ENCODE peak calls at places on chromosome 20, in five cellular contexts. One of them, this sample, is unnamed.

GRCh38 chr20:44730441-44730840 is 15.2 kb upstream of the KCNK15 start:
- DNase-seq in left ventricle myocardium inferior: peak; percentile 0
- DNase-seq in foreskin fibroblast: peak; percentile 95
- DNase-seq in skeletal muscle cell: peak; percentile 67
- DNase-seq in right cardiac atrium: no peak
- DNase-seq in this sample: no peak

GRCh38 chr20:19652591-19653026 is 105.4 kb upstream of the RIN2 start:
- DNase-seq in left ventricle myocardium inferior: no peak
- DNase-seq in foreskin fibroblast: no peak
- DNase-seq in skeletal muscle cell: no peak
- DNase-seq in right cardiac atrium: no peak
- DNase-seq in this sample: no peak

GRCh38 chr20:19789009-19789408 is 31.0 kb downstream of the RIN2 start:
- DNase-seq in left ventricle myocardium inferior: no peak
- DNase-seq in foreskin fibroblast: no peak
- DNase-seq in skeletal muscle cell: no peak
- DNase-seq in right cardiac atrium: no peak
- DNase-seq in this sample: no peak

GRCh38 chr20:34629342-34629741 is 47.5 kb downstream of the PIGU start:
- DNase-seq in left ventricle myocardium inferior: peak; percentile 49
- DNase-seq in foreskin fibroblast: peak; percentile 27
- DNase-seq in skeletal muscle cell: no peak
- DNase-seq in right cardiac atrium: no peak
- DNase-seq in this sample: no peak

GRCh38 chr20:31801511-31801910 is 17.6 kb upstream of the MYLK2 start:
- DNase-seq in left ventricle myocardium inferior: no peak
- DNase-seq in foreskin fibroblast: no peak
- DNase-seq in skeletal muscle cell: no peak
- DNase-seq in right cardiac atrium: no peak
- DNase-seq in this sample: no peak

GRCh38 chr20:18984238-18985200 is 170.9 kb downstream of the SCP2D1 start:
- DNase-seq in left ventricle myocardium inferior: no peak
- DNase-seq in foreskin fibroblast: no peak
- DNase-seq in skeletal muscle cell: no peak
- DNase-seq in right cardiac atrium: peak; percentile 39
- DNase-seq in this sample: no peak

GRCh38 chr20:47479093-47479492 is 22.6 kb upstream of the NCOA3 start:
- DNase-seq in left ventricle myocardium inferior: no peak
- DNase-seq in foreskin fibroblast: no peak
- DNase-seq in skeletal muscle cell: no peak
- DNase-seq in right cardiac atrium: no peak
- DNase-seq in this sample: no peak

GRCh38 chr20:12252793-12253192 is 335.1 kb downstream of the BTBD3 start:
- DNase-seq in left ventricle myocardium inferior: no peak
- DNase-seq in foreskin fibroblast: no peak
- DNase-seq in skeletal muscle cell: no peak
- DNase-seq in right cardiac atrium: no peak
- DNase-seq in this sample: no peak

GRCh38 chr20:22807646-22808045 is 223.3 kb upstream of the FOXA2 start:
- DNase-seq in left ventricle myocardium inferior: no peak
- DNase-seq in foreskin fibroblast: no peak
- DNase-seq in skeletal muscle cell: no peak
- DNase-seq in right cardiac atrium: peak; percentile 17
- DNase-seq in this sample: no peak

GRCh38 chr20:59923514-59923913 is 9.9 kb downstream of the SYCP2 start:
- DNase-seq in left ventricle myocardium inferior: no peak
- DNase-seq in foreskin fibroblast: no peak
- DNase-seq in skeletal muscle cell: no peak
- DNase-seq in right cardiac atrium: no peak
- DNase-seq in this sample: no peak

GRCh38 chr20:64151634-64152530 is 12.4 kb upstream of the MYT1 start:
- DNase-seq in left ventricle myocardium inferior: no peak
- DNase-seq in foreskin fibroblast: no peak
- DNase-seq in skeletal muscle cell: no peak
- DNase-seq in right cardiac atrium: no peak
- DNase-seq in this sample: no peak

GRCh38 chr20:4297141-4297826 is 281.9 kb upstream of the RNF24 start:
- DNase-seq in left ventricle myocardium inferior: peak; percentile 17
- DNase-seq in foreskin fibroblast: peak; percentile 45
- DNase-seq in skeletal muscle cell: no peak
- DNase-seq in right cardiac atrium: peak; percentile 25
- DNase-seq in this sample: no peak

GRCh38 chr20:44733341-44734069 is 12.2 kb upstream of the KCNK15 start:
- DNase-seq in left ventricle myocardium inferior: peak; percentile 60
- DNase-seq in foreskin fibroblast: peak; percentile 72
- DNase-seq in skeletal muscle cell: no peak
- DNase-seq in right cardiac atrium: peak; percentile 72
- DNase-seq in this sample: no peak

GRCh38 chr20:20413801-20414200 is 45.9 kb downstream of the INSM1 start:
- DNase-seq in left ventricle myocardium inferior: no peak
- DNase-seq in foreskin fibroblast: no peak
- DNase-seq in skeletal muscle cell: no peak
- DNase-seq in right cardiac atrium: no peak
- DNase-seq in this sample: no peak

GRCh38 chr20:46931699-46932098 is 37.1 kb downstream of the EYA2 start:
- DNase-seq in left ventricle myocardium inferior: no peak
- DNase-seq in foreskin fibroblast: peak; percentile 36
- DNase-seq in skeletal muscle cell: no peak
- DNase-seq in right cardiac atrium: peak; percentile 20
- DNase-seq in this sample: no peak

GRCh38 chr20:3177746-3178477 is 4.6 kb upstream of the LZTS3 start:
- DNase-seq in left ventricle myocardium inferior: no peak
- DNase-seq in foreskin fibroblast: no peak
- DNase-seq in skeletal muscle cell: no peak
- DNase-seq in right cardiac atrium: no peak
- DNase-seq in this sample: no peak

GRCh38 chr20:13220857-13221297 is at the start of gene ISM1:
- DNase-seq in left ventricle myocardium inferior: no peak
- DNase-seq in foreskin fibroblast: no peak
- DNase-seq in skeletal muscle cell: no peak
- DNase-seq in right cardiac atrium: peak; percentile 20
- DNase-seq in this sample: no peak

GRCh38 chr20:64279826-64280459 is 24.4 kb downstream of the PCMTD2 start:
- DNase-seq in left ventricle myocardium inferior: no peak
- DNase-seq in foreskin fibroblast: no peak
- DNase-seq in skeletal muscle cell: no peak
- DNase-seq in right cardiac atrium: no peak
- DNase-seq in this sample: no peak

GRCh38 chr20:1669304-1669703 is 11.7 kb upstream of the SIRPG start:
- DNase-seq in left ventricle myocardium inferior: peak; percentile 54
- DNase-seq in foreskin fibroblast: no peak
- DNase-seq in skeletal muscle cell: no peak
- DNase-seq in right cardiac atrium: no peak
- DNase-seq in this sample: no peak

GRCh38 chr20:37528442-37529213 is 952 bp upstream of the BLCAP start:
- DNase-seq in left ventricle myocardium inferior: no peak
- DNase-seq in foreskin fibroblast: no peak
- DNase-seq in skeletal muscle cell: no peak
- DNase-seq in right cardiac atrium: no peak
- DNase-seq in this sample: no peak

GRCh38 chr20:48064929-48065328 is 279.6 kb upstream of the SULF2 start:
- DNase-seq in left ventricle myocardium inferior: no peak
- DNase-seq in foreskin fibroblast: peak; percentile 35
- DNase-seq in skeletal muscle cell: peak; percentile 26
- DNase-seq in right cardiac atrium: no peak
- DNase-seq in this sample: no peak

GRCh38 chr20:52799130-52799529 is 173.0 kb upstream of the TSHZ2 start:
- DNase-seq in left ventricle myocardium inferior: no peak
- DNase-seq in foreskin fibroblast: no peak
- DNase-seq in skeletal muscle cell: no peak
- DNase-seq in right cardiac atrium: no peak
- DNase-seq in this sample: no peak

GRCh38 chr20:46108435-46108841 is 9.7 kb upstream of the CD40 start:
- DNase-seq in left ventricle myocardium inferior: no peak
- DNase-seq in foreskin fibroblast: no peak
- DNase-seq in skeletal muscle cell: no peak
- DNase-seq in right cardiac atrium: no peak
- DNase-seq in this sample: no peak

GRCh38 chr20:59583428-59584277 is 20.7 kb upstream of the PHACTR3 start:
- DNase-seq in left ventricle myocardium inferior: peak; percentile 74
- DNase-seq in foreskin fibroblast: no peak
- DNase-seq in skeletal muscle cell: no peak
- DNase-seq in right cardiac atrium: peak; percentile 84
- DNase-seq in this sample: no peak

GRCh38 chr20:650954-651353 is 2.0 kb downstream of the SRXN1 start:
- DNase-seq in left ventricle myocardium inferior: no peak
- DNase-seq in foreskin fibroblast: no peak
- DNase-seq in skeletal muscle cell: no peak
- DNase-seq in right cardiac atrium: no peak
- DNase-seq in this sample: no peak

GRCh38 chr20:44502968-44503367 is 18.9 kb downstream of the SERINC3 start:
- DNase-seq in left ventricle myocardium inferior: no peak
- DNase-seq in foreskin fibroblast: no peak
- DNase-seq in skeletal muscle cell: no peak
- DNase-seq in right cardiac atrium: no peak
- DNase-seq in this sample: no peak

GRCh38 chr20:12028771-12029170 is 111.1 kb downstream of the BTBD3 start:
- DNase-seq in left ventricle myocardium inferior: no peak
- DNase-seq in foreskin fibroblast: no peak
- DNase-seq in skeletal muscle cell: no peak
- DNase-seq in right cardiac atrium: no peak
- DNase-seq in this sample: no peak

GRCh38 chr20:47428851-47429336 is 72.4 kb upstream of the ZMYND8 start:
- DNase-seq in left ventricle myocardium inferior: no peak
- DNase-seq in foreskin fibroblast: no peak
- DNase-seq in skeletal muscle cell: no peak
- DNase-seq in right cardiac atrium: no peak
- DNase-seq in this sample: no peak

GRCh38 chr20:46206025-46206424 is 87.9 kb downstream of the CD40 start:
- DNase-seq in left ventricle myocardium inferior: peak; percentile 36
- DNase-seq in foreskin fibroblast: peak; percentile 37
- DNase-seq in skeletal muscle cell: no peak
- DNase-seq in right cardiac atrium: peak; percentile 45
- DNase-seq in this sample: no peak

GRCh38 chr20:25372584-25373336 is 17.9 kb downstream of the ABHD12 start:
- DNase-seq in left ventricle myocardium inferior: no peak
- DNase-seq in foreskin fibroblast: peak; percentile 92
- DNase-seq in skeletal muscle cell: peak; percentile 77
- DNase-seq in right cardiac atrium: no peak
- DNase-seq in this sample: peak; percentile 89

GRCh38 chr20:25863536-25864325 is 167.1 kb upstream of the ZNF337 start:
- DNase-seq in left ventricle myocardium inferior: no peak
- DNase-seq in foreskin fibroblast: no peak
- DNase-seq in skeletal muscle cell: no peak
- DNase-seq in right cardiac atrium: no peak
- DNase-seq in this sample: no peak

GRCh38 chr20:53657732-53658131 is 64.1 kb upstream of the ZNF217 start:
- DNase-seq in left ventricle myocardium inferior: no peak
- DNase-seq in foreskin fibroblast: no peak
- DNase-seq in skeletal muscle cell: no peak
- DNase-seq in right cardiac atrium: no peak
- DNase-seq in this sample: no peak

GRCh38 chr20:38727602-38728236 is 3.4 kb downstream of the SLC32A1 start:
- DNase-seq in left ventricle myocardium inferior: no peak
- DNase-seq in foreskin fibroblast: no peak
- DNase-seq in skeletal muscle cell: no peak
- DNase-seq in right cardiac atrium: no peak
- DNase-seq in this sample: no peak
- H3K4me3 ChIP-seq in left ventricle myocardium inferior: no peak overlapping the region
- H3K4me3 ChIP-seq in foreskin fibroblast: no peak overlapping the region
- H3K4me3 ChIP-seq in skeletal muscle cell: no peak overlapping the region
- H3K4me3 ChIP-seq in right cardiac atrium: no peak overlapping the region
- H3K4me3 ChIP-seq in this sample: no peak overlapping the region

GRCh38 chr20:49318430-49319203 is 40.8 kb upstream of the ZNFX1 start:
- DNase-seq in left ventricle myocardium inferior: no peak
- DNase-seq in foreskin fibroblast: no peak
- DNase-seq in skeletal muscle cell: no peak
- DNase-seq in right cardiac atrium: no peak
- DNase-seq in this sample: no peak
- H3K4me3 ChIP-seq in left ventricle myocardium inferior: peak overlapping the region; percentile 54
- H3K4me3 ChIP-seq in foreskin fibroblast: no peak overlapping the region
- H3K4me3 ChIP-seq in skeletal muscle cell: peak overlapping the region; percentile 15
- H3K4me3 ChIP-seq in right cardiac atrium: peak overlapping the region; percentile 23
- H3K4me3 ChIP-seq in this sample: no peak overlapping the region

DNA sequence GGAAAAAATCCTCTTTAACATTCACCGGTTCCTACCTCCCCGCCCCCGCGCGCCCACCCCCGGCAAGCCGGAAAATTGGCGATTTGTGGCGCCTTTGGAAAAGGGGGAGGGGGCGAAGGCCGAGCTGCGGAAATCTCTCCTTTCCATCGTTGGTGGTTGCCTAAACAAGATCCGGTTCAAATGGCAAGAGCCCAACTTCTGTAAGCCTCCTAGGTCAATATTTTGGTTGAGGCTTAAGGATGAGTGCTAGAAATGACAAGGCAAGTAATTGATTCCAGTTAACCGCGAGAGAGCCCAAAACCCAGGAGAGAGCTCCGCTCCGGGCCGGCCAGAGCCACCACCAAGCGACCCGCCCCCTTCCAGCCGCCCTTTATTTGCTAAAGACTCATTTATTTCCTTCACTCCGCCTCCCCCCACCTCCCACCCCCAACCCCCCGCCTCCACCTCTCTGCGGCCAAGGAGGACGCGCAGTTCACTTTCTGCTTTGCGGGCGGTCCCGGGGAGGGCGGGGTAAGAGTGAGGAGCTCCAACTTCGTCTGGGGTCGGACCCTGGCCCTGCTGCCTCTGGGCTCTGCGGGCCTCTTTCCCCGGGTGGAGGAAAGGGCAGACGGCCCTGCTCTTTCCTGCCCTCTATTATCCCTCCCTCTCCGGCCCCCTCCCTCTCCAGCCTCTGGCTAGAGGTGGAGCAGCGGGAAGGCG is 838 bp upstream of the NKX2-2 start:
- DNase-seq in left ventricle myocardium inferior: no peak
- DNase-seq in foreskin fibroblast: no peak
- DNase-seq in skeletal muscle cell: no peak
- DNase-seq in right cardiac atrium: no peak
- DNase-seq in this sample: no peak
- H3K4me3 ChIP-seq in left ventricle myocardium inferior: peak overlapping the region; percentile 56
- H3K4me3 ChIP-seq in foreskin fibroblast: no peak overlapping the region
- H3K4me3 ChIP-seq in skeletal muscle cell: no peak overlapping the region
- H3K4me3 ChIP-seq in right cardiac atrium: peak overlapping the region; percentile 24
- H3K4me3 ChIP-seq in this sample: no peak overlapping the region

DNA sequence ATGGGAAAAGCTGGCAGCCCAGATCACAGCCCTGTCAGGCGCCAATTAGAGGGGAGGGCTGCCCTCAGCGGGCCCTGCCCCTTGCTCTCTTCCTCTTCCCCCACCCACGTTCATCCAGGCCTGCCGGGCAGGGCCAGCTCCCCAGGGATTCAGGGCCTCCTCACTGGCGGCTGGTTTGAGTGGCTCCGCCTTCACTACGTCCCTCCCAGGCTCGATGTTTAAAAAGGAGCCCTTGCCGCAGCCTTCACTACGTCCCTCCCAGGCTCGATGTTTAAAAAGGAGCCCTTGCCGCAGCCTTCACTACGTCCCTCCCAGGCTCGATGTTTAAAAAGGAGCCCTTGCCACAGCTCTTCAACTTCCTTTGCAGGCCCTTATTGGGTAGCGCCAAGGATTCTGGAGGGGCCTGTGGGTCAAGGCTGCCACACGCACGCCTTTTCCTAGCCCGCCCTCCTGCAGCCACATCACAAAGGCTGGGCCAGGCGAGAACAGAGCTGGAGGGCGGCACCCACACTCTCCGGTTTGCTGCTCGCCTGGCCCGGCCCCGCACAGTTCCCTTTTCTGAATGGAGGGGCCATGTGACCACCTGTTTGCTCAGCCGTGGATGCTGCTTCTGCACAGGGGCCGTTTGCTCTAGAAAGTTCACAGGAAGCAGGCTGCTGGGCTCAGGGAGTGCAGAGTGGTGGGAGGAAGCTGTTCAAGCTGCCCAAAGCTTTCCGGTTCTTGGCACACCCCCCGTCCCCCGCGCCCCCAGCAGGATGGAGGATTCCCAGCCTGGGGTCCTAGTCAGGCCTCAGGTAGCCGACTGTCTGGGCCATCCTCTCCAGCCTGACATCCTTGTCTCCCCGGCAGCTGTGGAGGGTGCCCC is 1.6 kb downstream of the SLC17A9 start:
- DNase-seq in left ventricle myocardium inferior: peak; percentile 73
- DNase-seq in foreskin fibroblast: peak; percentile 73
- DNase-seq in skeletal muscle cell: peak; percentile 27
- DNase-seq in right cardiac atrium: peak; percentile 85
- DNase-seq in this sample: peak; percentile 18
- H3K4me3 ChIP-seq in left ventricle myocardium inferior: peak overlapping the region; percentile 53
- H3K4me3 ChIP-seq in foreskin fibroblast: peak overlapping the region; percentile 33
- H3K4me3 ChIP-seq in skeletal muscle cell: peak overlapping the region; percentile 16
- H3K4me3 ChIP-seq in right cardiac atrium: peak overlapping the region; percentile 6
- H3K4me3 ChIP-seq in this sample: peak overlapping the region; percentile 25